ENCODE peak calls at places on chromosomes 1 and 21, in four cellular contexts. X, A, U and T are unnamed samples. For H3K27me3, the result is how much of the 10 kb centered on the place peaks cover.

GRCh38 chr1:181318022-181318857 is 165.1 kb upstream of the CACNA1E start:
- DNase-seq in X (no peak), A (no peak), U (no peak), T (no peak)

GRCh38 chr1:143735764-143736461 is 235.9 kb downstream of the FAM72C start:
- DNase-seq in U (no peak), X (no peak), A (no peak), T (peak)

GRCh38 chr1:41341365-41341683 is 19.9 kb upstream of the FOXO6 start:
- DNase-seq in X (no peak), A (no peak), U (no peak), T (no peak)

GRCh38 chr21:15282666-15283065 is 217.9 kb upstream of the NRIP1 start:
- DNase-seq in X (no peak), A (no peak), U (no peak), T (no peak)

GRCh38 chr1:51519048-51519856 is at the start of gene EPS15:
- DNase-seq in U (peak), A (peak), X (peak), T (peak)

GRCh38 chr1:155071701-155072100 is 6.9 kb upstream of the EFNA3 start:
- DNase-seq in U (no peak), A (no peak), X (peak), T (no peak)

GRCh38 chr1:33577663-33578062 is 105.2 kb downstream of the ZSCAN20 start:
- DNase-seq in U (no peak), A (no peak), X (no peak), T (no peak)

GRCh38 chr21:33975548-33976081 is 60.0 kb upstream of the ATP5PO start:
- DNase-seq in U (peak), X (no peak), A (no peak), T (no peak)

GRCh38 chr1:228938248-228938891 is 203.1 kb downstream of the RHOU start:
- DNase-seq in X (no peak), A (no peak), U (peak), T (no peak)

GRCh38 chr1:205013683-205014367 is 29.2 kb upstream of the CNTN2 start:
- DNase-seq in X (peak), A (peak), U (no peak), T (peak)

GRCh38 chr1:53107570-53108322 is 34.7 kb downstream of the SLC1A7 start:
- DNase-seq in A (no peak), U (no peak), X (no peak), T (no peak)

GRCh38 chr1:216422821-216423529 is at the start of gene USH2A:
- DNase-seq in A (no peak), X (peak), U (no peak), T (peak)

GRCh38 chr21:29154270-29154669 is 23.8 kb downstream of the MAP3K7CL start:
- DNase-seq in X (no peak), A (no peak), U (no peak), T (no peak)

GRCh38 chr1:231108500-231109254 is 53.2 kb upstream of the TRIM67 start:
- DNase-seq in X (no peak), U (no peak), A (no peak), T (peak)

GRCh38 chr1:168535536-168535935 is 8.3 kb downstream of the XCL2 start:
- DNase-seq in U (no peak), X (no peak), A (no peak), T (no peak)

DNA sequence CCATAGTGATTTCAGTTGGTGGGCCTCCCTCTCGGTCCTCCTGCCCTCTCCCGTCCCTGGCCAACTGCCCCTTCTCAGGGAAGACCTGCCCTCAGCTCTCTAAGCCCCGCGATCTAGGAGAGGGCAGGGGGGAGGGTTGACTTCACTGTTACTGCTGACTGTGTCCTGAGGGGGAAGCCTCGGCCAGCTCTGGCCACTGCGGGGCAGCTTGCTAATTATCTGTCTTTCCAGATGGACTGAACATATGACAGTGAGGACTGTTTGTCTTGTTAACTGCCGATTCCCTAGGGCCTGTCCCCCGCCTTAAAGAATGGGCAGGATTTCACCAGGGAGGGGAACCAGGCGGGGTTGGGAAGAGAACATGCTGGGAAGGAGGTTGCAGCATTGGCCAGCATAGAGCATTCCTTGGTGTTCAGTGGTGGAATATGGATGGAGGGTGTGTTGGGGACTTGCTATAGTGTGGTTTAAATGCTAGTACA is 22.9 kb downstream of the NIPAL3 start:
- DNase-seq in X (peak), A (no peak), U (no peak), T (peak)
- TF ChIP-seq CTCF in X (no peak), A (no peak), U (no peak), T (no peak)

DNA sequence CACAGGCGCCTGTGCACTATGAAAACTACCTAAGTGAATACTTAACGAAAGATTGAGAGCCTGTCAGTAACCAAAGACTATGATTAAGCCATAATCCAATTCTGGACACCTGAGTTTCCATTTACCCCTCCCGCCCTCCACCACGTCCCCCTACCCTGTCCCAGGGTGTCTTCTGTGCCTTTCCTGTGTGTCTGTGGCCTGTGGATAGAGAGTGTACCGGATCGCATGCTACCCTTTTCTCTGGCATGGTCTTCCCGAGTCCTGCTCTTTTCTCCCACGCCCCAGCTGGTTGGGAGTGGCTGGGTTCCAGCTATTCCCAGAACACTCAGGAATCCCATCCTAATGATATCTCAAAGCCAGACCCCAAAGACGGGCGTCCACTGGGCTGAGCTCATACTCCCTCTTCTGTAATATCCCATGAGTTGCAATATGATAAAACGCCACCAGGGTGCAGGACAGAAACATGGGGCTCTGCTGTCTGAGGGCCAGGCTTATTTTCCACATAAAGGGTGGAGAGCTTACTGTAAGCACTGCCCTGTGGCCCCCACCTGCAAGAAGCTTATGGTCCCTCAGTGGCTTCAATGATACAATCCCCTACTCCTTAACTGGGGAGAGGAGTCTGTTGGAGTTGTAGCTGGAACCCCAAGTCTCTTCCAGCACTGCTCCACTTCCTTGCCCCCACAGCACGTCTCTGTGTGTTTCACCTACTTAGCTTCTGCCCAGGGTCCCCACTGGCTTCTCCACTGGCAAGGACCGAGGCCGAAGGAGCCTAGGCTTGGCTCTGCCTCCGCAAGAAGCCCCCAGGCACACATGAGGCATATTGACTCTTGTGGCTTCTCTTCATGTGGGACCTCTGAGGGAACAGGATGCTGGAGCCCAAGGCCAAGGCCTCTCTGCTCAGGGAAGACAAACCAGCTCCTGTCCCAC is 17.6 kb upstream of the ALX3 start:
- DNase-seq in U (no peak), A (peak), X (peak), T (peak)
- H3K27me3 ChIP-seq in U (under half), A (under half), X (under half), T (under half)

DNA sequence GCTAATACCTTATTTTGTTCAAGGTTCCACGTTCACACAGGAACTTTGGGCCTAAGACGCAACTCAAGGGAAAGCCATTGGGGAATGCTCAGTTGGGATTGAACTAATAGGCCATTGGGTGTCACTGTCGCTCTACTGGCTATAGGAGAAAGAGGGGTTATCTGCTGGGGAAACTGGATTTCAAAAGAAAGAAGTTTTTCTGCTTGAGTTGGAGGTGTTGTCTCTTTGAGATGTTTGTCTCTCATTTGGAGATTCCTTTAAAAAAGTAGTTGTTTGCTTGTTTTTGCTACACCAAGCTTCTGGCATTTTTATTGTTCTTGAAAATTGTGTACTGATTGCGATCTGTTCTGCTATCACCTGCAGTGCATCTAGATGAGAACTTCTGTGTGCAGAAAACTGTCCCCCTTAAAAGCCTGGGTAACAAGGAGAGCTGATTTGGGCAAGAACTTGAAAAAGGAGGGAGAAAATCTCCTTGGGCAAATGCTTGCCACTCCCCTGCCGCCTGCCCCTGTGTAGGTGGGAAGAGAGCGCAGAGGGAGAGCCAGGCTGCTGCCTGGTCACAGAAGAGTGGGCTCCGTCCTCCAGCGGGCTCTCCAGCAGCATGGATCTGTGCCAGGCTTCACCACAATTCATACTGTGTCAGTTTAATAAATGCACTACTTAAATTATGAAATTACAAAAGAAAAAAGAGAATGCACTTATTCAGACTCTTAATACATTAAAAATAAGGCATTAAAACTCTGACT is 39.9 kb downstream of the PEX14 start:
- DNase-seq in U (no peak), X (no peak), A (no peak), T (peak)
- TF ChIP-seq CTCF in U (peak), X (peak), A (no peak), T (peak)

DNA sequence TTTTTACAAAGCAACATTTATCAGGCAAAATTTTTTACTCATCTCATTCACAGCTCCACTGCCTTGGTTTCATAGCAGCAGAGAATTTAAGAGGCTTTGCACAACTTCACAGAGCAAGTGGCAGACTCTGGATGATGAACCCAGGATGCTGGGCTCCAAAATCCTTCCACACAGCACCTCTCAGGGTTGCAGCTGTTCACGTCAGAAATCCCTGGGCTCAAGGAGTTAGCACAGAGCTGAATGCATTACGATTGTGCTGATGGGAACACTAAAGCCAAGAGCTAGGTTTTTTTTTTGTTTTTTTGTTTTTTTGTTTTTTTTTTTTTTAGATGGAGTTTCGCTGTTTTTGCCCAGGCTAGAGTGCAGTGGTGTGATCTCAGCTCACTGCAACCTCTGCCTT is 2.4 kb upstream of the HTR6 start:
- DNase-seq in X (no peak), A (no peak), U (no peak), T (no peak)
- H3K27me3 ChIP-seq in X (under half), A (under half), U (under half), T (under half)

GRCh38 chr1:227753999-227754764 is 18.9 kb downstream of the SNAP47 start:
- DNase-seq in U (no peak), A (peak), X (no peak), T (no peak)
- TF ChIP-seq CTCF in U (no peak), A (no peak), X (no peak), T (no peak)

GRCh38 chr1:156419863-156420208 is 50.8 kb downstream of the RHBG start:
- DNase-seq in A (no peak), X (no peak), U (peak), T (peak)
- H3K27me3 ChIP-seq in A (under half), X (under half), U (under half), T (under half)

DNA sequence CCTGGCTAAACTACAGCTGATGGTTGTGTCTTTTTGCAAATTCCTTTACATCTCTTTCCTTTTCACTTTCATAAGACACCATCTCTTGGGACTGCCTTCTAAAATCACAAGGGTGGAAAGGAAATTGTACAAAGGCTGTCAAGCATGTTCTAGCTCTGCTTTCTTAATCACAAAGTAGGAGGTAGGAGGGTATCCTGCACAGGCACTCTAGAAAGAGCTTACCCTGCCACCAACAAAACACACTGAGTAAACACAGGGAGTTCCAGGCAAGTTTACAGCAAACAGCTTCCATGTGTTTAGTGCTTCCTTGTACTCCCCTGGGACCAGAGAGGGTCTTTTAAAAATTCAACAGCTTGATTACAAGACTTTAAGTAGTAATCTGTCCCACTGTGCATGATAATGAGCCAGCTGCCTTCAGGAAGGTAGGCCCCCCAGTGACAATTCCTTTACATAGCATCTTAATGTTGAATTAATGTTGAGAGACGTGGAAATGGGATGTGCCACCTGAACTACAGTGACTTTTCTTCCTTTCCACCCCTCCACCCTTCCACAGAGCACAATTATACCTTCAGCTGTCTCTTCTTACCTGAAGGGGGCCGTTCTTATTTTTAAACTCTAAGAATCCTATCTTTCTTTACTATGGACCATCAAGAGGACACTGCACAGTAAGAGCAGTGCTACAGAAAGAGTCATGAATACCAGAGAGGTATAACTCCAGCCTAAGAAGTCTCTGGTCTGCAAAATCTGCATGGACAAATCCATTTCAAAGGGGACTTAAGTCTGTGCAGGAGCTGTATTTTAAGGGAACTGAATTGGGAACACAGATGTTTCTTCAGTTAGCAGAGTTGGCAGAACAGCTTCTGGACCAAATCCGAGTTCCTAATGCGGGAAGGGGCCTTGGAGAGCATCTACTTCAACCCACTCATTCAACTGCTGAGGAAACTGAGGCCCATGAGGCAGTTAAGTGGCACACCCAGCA is 2.2 kb downstream of the PLPP3 start:
- DNase-seq in X (peak), A (no peak), U (no peak), T (no peak)
- TF ChIP-seq CTCF in X (peak), A (peak), U (no peak), T (peak)

GRCh38 chr1:156923565-156924477 is 3.4 kb downstream of the LRRC71 start:
- DNase-seq in A (peak), X (no peak), U (no peak), T (no peak)
- H3K27me3 ChIP-seq in A (under half), X (under half), U (half or more), T (under half)